ENCODE peak calls at places on chromosomes 11 and 22, in seven cellular contexts. One of them, this sample, is unnamed.
A peak's percentile ranks its signal among the peaks of the same experiment; 100 is the strongest.

GRCh38 chr11:32874144-32874543 is 18.5 kb upstream of the QSER1 start:
- DNase-seq in IMR-90: no peak
- DNase-seq in H9: no peak
- DNase-seq in mesenchymal stem cell: no peak
- DNase-seq in trophoblast cell: no peak
- DNase-seq in H1: no peak
- DNase-seq in neuronal stem cell: no peak
- DNase-seq in this sample: peak; percentile 55

GRCh38 chr11:15726221-15726746 is 611.6 kb downstream of the INSC start:
- DNase-seq in IMR-90: no peak
- DNase-seq in H9: no peak
- DNase-seq in mesenchymal stem cell: no peak
- DNase-seq in trophoblast cell: no peak
- DNase-seq in H1: no peak
- DNase-seq in neuronal stem cell: no peak
- DNase-seq in this sample: no peak

GRCh38 chr11:66729447-66729846 is 431 bp upstream of the SPTBN2 start:
- DNase-seq in IMR-90: no peak
- DNase-seq in H9: no peak
- DNase-seq in mesenchymal stem cell: no peak
- DNase-seq in trophoblast cell: no peak
- DNase-seq in H1: no peak
- DNase-seq in neuronal stem cell: no peak
- DNase-seq in this sample: no peak

GRCh38 chr22:18078329-18079041 is 695 bp downstream of the PEX26 start:
- DNase-seq in IMR-90: peak; percentile 19
- DNase-seq in H9: peak; percentile 38
- DNase-seq in mesenchymal stem cell: peak; percentile 49
- DNase-seq in trophoblast cell: peak; percentile 45
- DNase-seq in H1: peak; percentile 62
- DNase-seq in neuronal stem cell: no peak
- DNase-seq in this sample: peak; percentile 51

GRCh38 chr22:36277482-36278291 is 24.8 kb downstream of the APOL1 start:
- DNase-seq in IMR-90: peak; percentile 56
- DNase-seq in H9: peak; percentile 90
- DNase-seq in mesenchymal stem cell: peak; percentile 69
- DNase-seq in trophoblast cell: peak; percentile 54
- DNase-seq in H1: peak; percentile 77
- DNase-seq in neuronal stem cell: peak; percentile 47
- DNase-seq in this sample: peak; percentile 81

GRCh38 chr11:117815262-117815803 is 9.2 kb downstream of the FXYD2 start:
- DNase-seq in IMR-90: no peak
- DNase-seq in H9: no peak
- DNase-seq in mesenchymal stem cell: no peak
- DNase-seq in trophoblast cell: peak; percentile 44
- DNase-seq in H1: no peak
- DNase-seq in neuronal stem cell: no peak
- DNase-seq in this sample: no peak

GRCh38 chr11:1770528-1770927 is 6.8 kb upstream of the CTSD start:
- DNase-seq in IMR-90: no peak
- DNase-seq in H9: no peak
- DNase-seq in mesenchymal stem cell: peak; percentile 35
- DNase-seq in trophoblast cell: no peak
- DNase-seq in H1: no peak
- DNase-seq in neuronal stem cell: no peak
- DNase-seq in this sample: no peak

GRCh38 chr22:31093956-31094622 is 13.0 kb downstream of the SMTN start:
- DNase-seq in IMR-90: no peak
- DNase-seq in H9: no peak
- DNase-seq in mesenchymal stem cell: no peak
- DNase-seq in trophoblast cell: no peak
- DNase-seq in H1: no peak
- DNase-seq in neuronal stem cell: no peak
- DNase-seq in this sample: no peak

GRCh38 chr22:45870011-45870410 is 107.0 kb downstream of the WNT7B start:
- DNase-seq in IMR-90: no peak
- DNase-seq in H9: no peak
- DNase-seq in mesenchymal stem cell: no peak
- DNase-seq in trophoblast cell: no peak
- DNase-seq in H1: no peak
- DNase-seq in neuronal stem cell: no peak
- DNase-seq in this sample: no peak

GRCh38 chr22:38110008-38110862 is at the start of gene BAIAP2L2:
- DNase-seq in IMR-90: no peak
- DNase-seq in H9: peak; percentile 40
- DNase-seq in mesenchymal stem cell: no peak
- DNase-seq in trophoblast cell: no peak
- DNase-seq in H1: no peak
- DNase-seq in neuronal stem cell: no peak
- DNase-seq in this sample: no peak

GRCh38 chr11:7577883-7578242 is 64.1 kb downstream of the PPFIBP2 start:
- DNase-seq in IMR-90: peak; percentile 49
- DNase-seq in H9: peak; percentile 44
- DNase-seq in mesenchymal stem cell: peak; percentile 70
- DNase-seq in trophoblast cell: peak; percentile 94
- DNase-seq in H1: no peak
- DNase-seq in neuronal stem cell: no peak
- DNase-seq in this sample: peak; percentile 87

GRCh38 chr22:48607901-48608650 is 1219.6 kb downstream of the BRD1 start:
- DNase-seq in IMR-90: no peak
- DNase-seq in H9: no peak
- DNase-seq in mesenchymal stem cell: no peak
- DNase-seq in trophoblast cell: no peak
- DNase-seq in H1: no peak
- DNase-seq in neuronal stem cell: no peak
- DNase-seq in this sample: no peak

GRCh38 chr11:59584294-59584693 is 31.3 kb downstream of the OSBP start:
- DNase-seq in IMR-90: no peak
- DNase-seq in H9: no peak
- DNase-seq in mesenchymal stem cell: no peak
- DNase-seq in trophoblast cell: no peak
- DNase-seq in H1: no peak
- DNase-seq in neuronal stem cell: no peak
- DNase-seq in this sample: no peak

GRCh38 chr11:132992838-132993680 is 539.2 kb downstream of the OPCML start:
- DNase-seq in IMR-90: peak; percentile 4
- DNase-seq in H9: no peak
- DNase-seq in mesenchymal stem cell: peak; percentile 2
- DNase-seq in trophoblast cell: no peak
- DNase-seq in H1: no peak
- DNase-seq in neuronal stem cell: peak; percentile 48
- DNase-seq in this sample: no peak

GRCh38 chr11:44976576-44976975 is 25.9 kb upstream of the TP53I11 start:
- DNase-seq in IMR-90: no peak
- DNase-seq in H9: no peak
- DNase-seq in mesenchymal stem cell: no peak
- DNase-seq in trophoblast cell: no peak
- DNase-seq in H1: no peak
- DNase-seq in neuronal stem cell: no peak
- DNase-seq in this sample: no peak

GRCh38 chr11:76321820-76322524 is 59.0 kb downstream of the THAP12 start:
- DNase-seq in IMR-90: no peak
- DNase-seq in H9: no peak
- DNase-seq in mesenchymal stem cell: no peak
- DNase-seq in trophoblast cell: no peak
- DNase-seq in H1: no peak
- DNase-seq in neuronal stem cell: no peak
- DNase-seq in this sample: no peak

GRCh38 chr11:83691387-83692088 is 405.4 kb upstream of the CCDC90B start:
- DNase-seq in IMR-90: no peak
- DNase-seq in H9: no peak
- DNase-seq in mesenchymal stem cell: no peak
- DNase-seq in trophoblast cell: no peak
- DNase-seq in H1: no peak
- DNase-seq in neuronal stem cell: no peak
- DNase-seq in this sample: no peak

GRCh38 chr22:50269573-50270301 is 443 bp downstream of the MAPK11 start:
- DNase-seq in IMR-90: peak; percentile 31
- DNase-seq in H9: no peak
- DNase-seq in mesenchymal stem cell: peak; percentile 33
- DNase-seq in trophoblast cell: no peak
- DNase-seq in H1: no peak
- DNase-seq in neuronal stem cell: no peak
- DNase-seq in this sample: no peak

GRCh38 chr22:42322562-42322926 is 52.1 kb upstream of the TCF20 start:
- DNase-seq in IMR-90: no peak
- DNase-seq in H9: no peak
- DNase-seq in mesenchymal stem cell: no peak
- DNase-seq in trophoblast cell: no peak
- DNase-seq in H1: no peak
- DNase-seq in neuronal stem cell: no peak
- DNase-seq in this sample: no peak

GRCh38 chr11:127066426-127067090 is 66.0 kb upstream of the KIRREL3 start:
- DNase-seq in IMR-90: no peak
- DNase-seq in H9: no peak
- DNase-seq in mesenchymal stem cell: no peak
- DNase-seq in trophoblast cell: no peak
- DNase-seq in H1: peak; percentile 10
- DNase-seq in neuronal stem cell: no peak
- DNase-seq in this sample: no peak

GRCh38 chr22:24450600-24450999 is 23.2 kb downstream of the ADORA2A start:
- DNase-seq in IMR-90: no peak
- DNase-seq in H9: no peak
- DNase-seq in mesenchymal stem cell: no peak
- DNase-seq in trophoblast cell: no peak
- DNase-seq in H1: no peak
- DNase-seq in neuronal stem cell: no peak
- DNase-seq in this sample: peak; percentile 88

DNA sequence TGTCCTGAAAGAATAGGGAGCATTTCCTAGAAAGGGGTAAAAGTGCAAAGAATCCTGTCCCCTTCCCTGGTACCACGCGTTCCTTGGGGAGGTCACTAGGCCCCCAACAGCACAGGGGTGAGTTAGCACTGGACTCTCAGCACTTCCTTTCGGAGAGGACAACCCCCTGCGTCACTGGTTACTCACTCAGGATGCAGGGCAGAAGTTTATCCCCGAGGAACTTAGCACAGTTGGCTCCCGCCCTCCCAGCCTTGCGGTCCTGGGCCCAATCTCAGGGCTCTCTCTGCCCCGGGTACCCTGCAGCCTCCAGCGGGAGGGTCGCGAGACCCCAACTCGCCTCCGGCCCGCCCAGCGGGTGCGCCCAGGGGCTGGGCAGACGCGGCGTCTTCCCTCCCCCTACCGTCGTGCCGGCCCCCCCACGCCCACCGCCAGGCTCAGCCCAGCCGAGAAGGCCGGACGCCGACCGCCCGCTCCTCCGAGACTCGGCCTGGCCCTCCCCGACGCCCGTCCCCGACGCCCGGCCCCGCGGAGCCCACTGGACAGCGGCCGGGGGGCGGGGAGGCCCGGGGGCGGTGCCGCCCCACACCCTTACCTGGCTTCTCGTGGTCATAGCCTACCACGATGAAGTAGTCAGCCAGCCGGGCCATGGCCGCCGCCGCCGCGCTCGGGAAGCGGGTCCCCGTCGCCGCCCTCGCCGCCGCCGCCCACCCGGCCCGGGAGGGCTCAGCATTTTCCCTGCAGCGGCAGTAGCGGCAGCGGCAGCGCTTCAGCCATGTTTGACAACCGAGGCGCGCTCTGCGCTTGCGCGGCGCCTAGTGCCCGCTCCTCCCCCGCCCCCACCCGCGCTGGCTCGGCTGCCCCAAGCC is at the start of gene SBF2:
- DNase-seq in IMR-90: peak; percentile 96
- DNase-seq in H9: peak; percentile 87
- DNase-seq in mesenchymal stem cell: peak; percentile 95
- DNase-seq in trophoblast cell: peak; percentile 84
- DNase-seq in H1: peak; percentile 93
- DNase-seq in neuronal stem cell: peak; percentile 91
- DNase-seq in this sample: peak; percentile 92
- H3K23ac ChIP-seq in IMR-90: peak within 1 kb of the TSS; percentile 94
- H3K23ac ChIP-seq in H9: no peak within 1 kb of the TSS
- H3K23ac ChIP-seq in mesenchymal stem cell: peak within 1 kb of the TSS; percentile 99
- H3K23ac ChIP-seq in trophoblast cell: no peak within 1 kb of the TSS
- H3K23ac ChIP-seq in H1: no peak within 1 kb of the TSS
- H3K23ac ChIP-seq in neuronal stem cell: peak within 1 kb of the TSS; percentile 89
- H3K23ac ChIP-seq in this sample: peak within 1 kb of the TSS; percentile 72

DNA sequence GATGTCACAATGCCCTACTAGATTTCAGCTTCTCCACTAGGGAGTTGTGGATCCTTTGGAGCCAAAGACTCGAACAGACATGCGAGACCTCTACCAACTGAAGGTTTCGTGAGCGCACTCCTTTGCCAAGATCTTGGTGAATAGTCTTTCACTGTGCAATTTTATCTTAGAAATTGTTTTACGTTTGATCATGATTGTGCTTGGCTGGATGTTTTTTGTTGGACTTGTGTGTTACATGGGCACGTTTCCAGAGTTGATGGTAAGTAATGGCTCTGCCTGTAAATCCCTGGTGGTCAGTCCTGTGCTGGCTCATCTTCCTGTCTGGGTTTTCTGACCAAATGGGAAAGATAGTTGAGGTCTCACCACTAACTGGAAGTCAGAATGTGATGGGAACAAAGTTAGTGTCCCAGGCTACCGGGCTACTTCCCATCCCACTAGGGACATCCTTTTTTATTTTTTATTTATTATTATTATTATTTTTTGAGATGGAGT is at the start of gene MISFA:
- DNase-seq in IMR-90: peak; percentile 18
- DNase-seq in H9: no peak
- DNase-seq in mesenchymal stem cell: no peak
- DNase-seq in trophoblast cell: no peak
- DNase-seq in H1: no peak
- DNase-seq in neuronal stem cell: no peak
- DNase-seq in this sample: no peak
- H3K18ac ChIP-seq in IMR-90: no peak within 1 kb of the TSS
- H3K18ac ChIP-seq in H9: no peak within 1 kb of the TSS
- H3K18ac ChIP-seq in mesenchymal stem cell: no peak within 1 kb of the TSS
- H3K18ac ChIP-seq in trophoblast cell: no peak within 1 kb of the TSS
- H3K18ac ChIP-seq in H1: no peak within 1 kb of the TSS
- H3K18ac ChIP-seq in neuronal stem cell: no peak within 1 kb of the TSS
- H3K18ac ChIP-seq in this sample: no peak within 1 kb of the TSS

GRCh38 chr22:29485448-29485847 is 5.4 kb downstream of the NEFH start:
- DNase-seq in IMR-90: no peak
- DNase-seq in H9: no peak
- DNase-seq in mesenchymal stem cell: no peak
- DNase-seq in trophoblast cell: no peak
- DNase-seq in H1: no peak
- DNase-seq in neuronal stem cell: no peak
- DNase-seq in this sample: no peak
- H3K23ac ChIP-seq in IMR-90: no peak overlapping the region
- H3K23ac ChIP-seq in H9: no peak overlapping the region
- H3K23ac ChIP-seq in mesenchymal stem cell: no peak overlapping the region
- H3K23ac ChIP-seq in trophoblast cell: no peak overlapping the region
- H3K23ac ChIP-seq in H1: no peak overlapping the region
- H3K23ac ChIP-seq in neuronal stem cell: no peak overlapping the region
- H3K23ac ChIP-seq in this sample: no peak overlapping the region

GRCh38 chr11:69475141-69475865 is 6.2 kb upstream of the LINC01488 start:
- DNase-seq in IMR-90: no peak
- DNase-seq in H9: no peak
- DNase-seq in mesenchymal stem cell: no peak
- DNase-seq in trophoblast cell: no peak
- DNase-seq in H1: no peak
- DNase-seq in neuronal stem cell: no peak
- DNase-seq in this sample: no peak
- H3K18ac ChIP-seq in IMR-90: no peak overlapping the region
- H3K18ac ChIP-seq in H9: no peak overlapping the region
- H3K18ac ChIP-seq in mesenchymal stem cell: no peak overlapping the region
- H3K18ac ChIP-seq in trophoblast cell: no peak overlapping the region
- H3K18ac ChIP-seq in H1: no peak overlapping the region
- H3K18ac ChIP-seq in neuronal stem cell: peak overlapping the region; percentile 65
- H3K18ac ChIP-seq in this sample: no peak overlapping the region

This sample was measured in mesendoderm.